ENCODE peak calls at places on chromosomes 13 and 19, in nine cellular contexts. One of them, this sample, is unnamed.

GRCh38 chr13:91351980-91352379 is 4.5 kb downstream of the MIR17HG start:
- DNase-seq in anterior cingulate cortex: no peak
- DNase-seq in prostate gland: no peak
- DNase-seq in neural crest cell: no peak
- DNase-seq in tibial nerve: no peak
- DNase-seq in MCF 10A: no peak
- DNase-seq in naive thymus-derived CD8-positive, alpha-beta T cell: no peak
- DNase-seq in GM03348: no peak
- DNase-seq in KBM-7: no peak
- DNase-seq in this sample: no peak

GRCh38 chr19:23263870-23264590 is 13.8 kb upstream of the ZNF724 start:
- DNase-seq in anterior cingulate cortex: no peak
- DNase-seq in prostate gland: no peak
- DNase-seq in neural crest cell: no peak
- DNase-seq in tibial nerve: peak
- DNase-seq in MCF 10A: peak
- DNase-seq in naive thymus-derived CD8-positive, alpha-beta T cell: no peak
- DNase-seq in GM03348: no peak
- DNase-seq in KBM-7: no peak
- DNase-seq in this sample: no peak

GRCh38 chr19:47021536-47022139 is 2.0 kb downstream of the NPAS1 start:
- DNase-seq in anterior cingulate cortex: no peak
- DNase-seq in prostate gland: no peak
- DNase-seq in neural crest cell: no peak
- DNase-seq in tibial nerve: no peak
- DNase-seq in MCF 10A: no peak
- DNase-seq in naive thymus-derived CD8-positive, alpha-beta T cell: no peak
- DNase-seq in GM03348: peak
- DNase-seq in KBM-7: no peak
- DNase-seq in this sample: no peak

GRCh38 chr19:1149259-1150045 is 24.6 kb downstream of the SBNO2 start:
- DNase-seq in anterior cingulate cortex: no peak
- DNase-seq in prostate gland: no peak
- DNase-seq in neural crest cell: no peak
- DNase-seq in tibial nerve: no peak
- DNase-seq in MCF 10A: no peak
- DNase-seq in naive thymus-derived CD8-positive, alpha-beta T cell: no peak
- DNase-seq in GM03348: no peak
- DNase-seq in KBM-7: no peak
- DNase-seq in this sample: no peak

GRCh38 chr13:41678320-41678719 is 221.0 kb downstream of the RGCC start:
- DNase-seq in anterior cingulate cortex: no peak
- DNase-seq in prostate gland: no peak
- DNase-seq in neural crest cell: no peak
- DNase-seq in tibial nerve: no peak
- DNase-seq in MCF 10A: no peak
- DNase-seq in naive thymus-derived CD8-positive, alpha-beta T cell: no peak
- DNase-seq in GM03348: peak
- DNase-seq in KBM-7: no peak
- DNase-seq in this sample: no peak

GRCh38 chr13:108835082-108835481 is 205.7 kb downstream of the MYO16 start:
- DNase-seq in anterior cingulate cortex: no peak
- DNase-seq in prostate gland: no peak
- DNase-seq in neural crest cell: no peak
- DNase-seq in tibial nerve: no peak
- DNase-seq in MCF 10A: no peak
- DNase-seq in naive thymus-derived CD8-positive, alpha-beta T cell: no peak
- DNase-seq in GM03348: no peak
- DNase-seq in KBM-7: no peak
- DNase-seq in this sample: no peak

GRCh38 chr13:112329376-112329775 is 46.8 kb upstream of the SPACA7 start:
- DNase-seq in anterior cingulate cortex: no peak
- DNase-seq in prostate gland: no peak
- DNase-seq in neural crest cell: no peak
- DNase-seq in tibial nerve: no peak
- DNase-seq in MCF 10A: no peak
- DNase-seq in naive thymus-derived CD8-positive, alpha-beta T cell: no peak
- DNase-seq in GM03348: no peak
- DNase-seq in KBM-7: no peak
- DNase-seq in this sample: no peak

GRCh38 chr13:84834201-84834600 is 951.9 kb upstream of the SLITRK1 start:
- DNase-seq in anterior cingulate cortex: no peak
- DNase-seq in prostate gland: no peak
- DNase-seq in neural crest cell: no peak
- DNase-seq in tibial nerve: no peak
- DNase-seq in MCF 10A: no peak
- DNase-seq in naive thymus-derived CD8-positive, alpha-beta T cell: no peak
- DNase-seq in GM03348: no peak
- DNase-seq in KBM-7: no peak
- DNase-seq in this sample: no peak

GRCh38 chr13:112231451-112232083 is 144.6 kb upstream of the SPACA7 start:
- DNase-seq in anterior cingulate cortex: no peak
- DNase-seq in prostate gland: no peak
- DNase-seq in neural crest cell: no peak
- DNase-seq in tibial nerve: no peak
- DNase-seq in MCF 10A: no peak
- DNase-seq in naive thymus-derived CD8-positive, alpha-beta T cell: no peak
- DNase-seq in GM03348: no peak
- DNase-seq in KBM-7: no peak
- DNase-seq in this sample: no peak

GRCh38 chr19:47520839-47521238 is 6.0 kb upstream of the NAPA start:
- DNase-seq in anterior cingulate cortex: no peak
- DNase-seq in prostate gland: no peak
- DNase-seq in neural crest cell: no peak
- DNase-seq in tibial nerve: no peak
- DNase-seq in MCF 10A: no peak
- DNase-seq in naive thymus-derived CD8-positive, alpha-beta T cell: no peak
- DNase-seq in GM03348: no peak
- DNase-seq in KBM-7: no peak
- DNase-seq in this sample: no peak

GRCh38 chr19:42135836-42136235 is 3.6 kb upstream of the POU2F2 start:
- DNase-seq in anterior cingulate cortex: no peak
- DNase-seq in prostate gland: no peak
- DNase-seq in neural crest cell: no peak
- DNase-seq in tibial nerve: no peak
- DNase-seq in MCF 10A: no peak
- DNase-seq in naive thymus-derived CD8-positive, alpha-beta T cell: no peak
- DNase-seq in GM03348: no peak
- DNase-seq in KBM-7: peak
- DNase-seq in this sample: no peak

This sample was measured in T47D.